ENCODE peak calls at places on chromosomes 6 and 20, in four cellular contexts. One of them, this sample, is unnamed.

GRCh38 chr20:7371518-7372158 is 568.6 kb downstream of the HAO1 start:
- DNase-seq in upper lobe of left lung: no peak
- DNase-seq in kidney epithelial cell: no peak
- DNase-seq in ovary: no peak
- DNase-seq in this sample: no peak

GRCh38 chr6:5995705-5996686 is 10.7 kb downstream of the NRN1 start:
- DNase-seq in ovary: no peak
- DNase-seq in kidney epithelial cell: no peak
- DNase-seq in upper lobe of left lung: peak
- DNase-seq in this sample: no peak

GRCh38 chr6:28929887-28930620 is 6.3 kb upstream of the TRIM27 start:
- DNase-seq in kidney epithelial cell: no peak
- DNase-seq in upper lobe of left lung: no peak
- DNase-seq in ovary: no peak
- DNase-seq in this sample: no peak

GRCh38 chr20:3402453-3402852 is 5.0 kb downstream of the DNAAF9 start:
- DNase-seq in upper lobe of left lung: no peak
- DNase-seq in ovary: no peak
- DNase-seq in kidney epithelial cell: no peak
- DNase-seq in this sample: no peak

GRCh38 chr20:16293590-16293989 is 279.7 kb downstream of the KIF16B start:
- DNase-seq in kidney epithelial cell: no peak
- DNase-seq in ovary: no peak
- DNase-seq in upper lobe of left lung: no peak
- DNase-seq in this sample: no peak

GRCh38 chr6:89559487-89559886 is 79.1 kb downstream of the LYRM2 start:
- DNase-seq in kidney epithelial cell: no peak
- DNase-seq in ovary: no peak
- DNase-seq in upper lobe of left lung: no peak
- DNase-seq in this sample: no peak

GRCh38 chr20:31595654-31596411 is 9.3 kb upstream of the ID1 start:
- DNase-seq in kidney epithelial cell: no peak
- DNase-seq in upper lobe of left lung: peak
- DNase-seq in ovary: peak
- DNase-seq in this sample: peak

GRCh38 chr6:7311920-7312615 is 931 bp downstream of the SSR1 start:
- DNase-seq in ovary: no peak
- DNase-seq in upper lobe of left lung: no peak
- DNase-seq in kidney epithelial cell: no peak
- DNase-seq in this sample: no peak

GRCh38 chr6:80332013-80332412 is 225.5 kb downstream of the BCKDHB start:
- DNase-seq in kidney epithelial cell: no peak
- DNase-seq in ovary: no peak
- DNase-seq in upper lobe of left lung: peak
- DNase-seq in this sample: no peak

GRCh38 chr6:15389079-15389758 is 143.3 kb downstream of the JARID2 start:
- DNase-seq in kidney epithelial cell: no peak
- DNase-seq in ovary: no peak
- DNase-seq in upper lobe of left lung: no peak
- DNase-seq in this sample: no peak

GRCh38 chr20:59751075-59751711 is 146.9 kb downstream of the PHACTR3 start:
- DNase-seq in upper lobe of left lung: peak
- DNase-seq in kidney epithelial cell: no peak
- DNase-seq in ovary: peak
- DNase-seq in this sample: peak

GRCh38 chr20:21162631-21163030 is 36.7 kb downstream of the KIZ start:
- DNase-seq in ovary: no peak
- DNase-seq in upper lobe of left lung: no peak
- DNase-seq in kidney epithelial cell: no peak
- DNase-seq in this sample: no peak

GRCh38 chr6:28258877-28259777 is at the start of gene NKAPL:
- DNase-seq in upper lobe of left lung: peak
- DNase-seq in ovary: peak
- DNase-seq in kidney epithelial cell: no peak
- DNase-seq in this sample: no peak

GRCh38 chr6:28117386-28118050 is 6.9 kb upstream of the ZSCAN16 start:
- DNase-seq in kidney epithelial cell: no peak
- DNase-seq in upper lobe of left lung: no peak
- DNase-seq in ovary: no peak
- DNase-seq in this sample: no peak

GRCh38 chr6:166313255-166314070 is 5.3 kb upstream of the PRR18 start:
- DNase-seq in upper lobe of left lung: peak
- DNase-seq in kidney epithelial cell: no peak
- DNase-seq in ovary: no peak
- DNase-seq in this sample: no peak

GRCh38 chr6:28906674-28907073 is 17.1 kb downstream of the TRIM27 start:
- DNase-seq in ovary: no peak
- DNase-seq in kidney epithelial cell: no peak
- DNase-seq in upper lobe of left lung: peak
- DNase-seq in this sample: no peak

GRCh38 chr6:159718634-159719033 is 8.7 kb upstream of the WTAP start:
- DNase-seq in kidney epithelial cell: no peak
- DNase-seq in ovary: no peak
- DNase-seq in upper lobe of left lung: no peak
- DNase-seq in this sample: no peak

GRCh38 chr6:161444464-161444863 is 170.6 kb upstream of the AGPAT4 start:
- DNase-seq in kidney epithelial cell: no peak
- DNase-seq in upper lobe of left lung: peak
- DNase-seq in ovary: peak
- DNase-seq in this sample: no peak

GRCh38 chr6:33205172-33206026 is 944 bp downstream of the HSD17B8 start:
- DNase-seq in upper lobe of left lung: no peak
- DNase-seq in ovary: no peak
- DNase-seq in kidney epithelial cell: peak
- DNase-seq in this sample: no peak

GRCh38 chr20:10429443-10429981 is 4.5 kb downstream of the MKKS start:
- DNase-seq in kidney epithelial cell: no peak
- DNase-seq in ovary: no peak
- DNase-seq in upper lobe of left lung: no peak
- DNase-seq in this sample: no peak

GRCh38 chr6:166692723-166693302 is 65.8 kb upstream of the RPS6KA2 start:
- DNase-seq in kidney epithelial cell: no peak
- DNase-seq in upper lobe of left lung: no peak
- DNase-seq in ovary: no peak
- DNase-seq in this sample: no peak

GRCh38 chr6:65259080-65259479 is 447.9 kb downstream of the EYS start:
- DNase-seq in upper lobe of left lung: no peak
- DNase-seq in kidney epithelial cell: no peak
- DNase-seq in ovary: no peak
- DNase-seq in this sample: no peak

GRCh38 chr20:62938105-62938888 is at the start of gene GID8:
- DNase-seq in ovary: peak
- DNase-seq in upper lobe of left lung: peak
- DNase-seq in kidney epithelial cell: no peak
- DNase-seq in this sample: no peak

GRCh38 chr20:22160254-22160653 is 424.1 kb downstream of the FOXA2 start:
- DNase-seq in kidney epithelial cell: no peak
- DNase-seq in upper lobe of left lung: no peak
- DNase-seq in ovary: no peak
- DNase-seq in this sample: no peak

GRCh38 chr6:143005816-143006215 is 54.9 kb upstream of the AIG1 start:
- DNase-seq in kidney epithelial cell: no peak
- DNase-seq in upper lobe of left lung: no peak
- DNase-seq in ovary: no peak
- DNase-seq in this sample: no peak

GRCh38 chr20:8722277-8722928 is 346.5 kb upstream of the PLCB4 start:
- DNase-seq in kidney epithelial cell: peak
- DNase-seq in ovary: no peak
- DNase-seq in upper lobe of left lung: no peak
- DNase-seq in this sample: no peak

GRCh38 chr6:89216411-89216810 is 747 bp downstream of the GABRR1 start:
- DNase-seq in kidney epithelial cell: no peak
- DNase-seq in ovary: no peak
- DNase-seq in upper lobe of left lung: no peak
- DNase-seq in this sample: no peak

GRCh38 chr6:167514524-167514923 is 189.6 kb downstream of the TTLL2 start:
- DNase-seq in ovary: no peak
- DNase-seq in upper lobe of left lung: no peak
- DNase-seq in kidney epithelial cell: no peak
- DNase-seq in this sample: no peak

GRCh38 chr6:16239090-16239797 is 857 bp downstream of the GMPR start:
- DNase-seq in ovary: peak
- DNase-seq in upper lobe of left lung: peak
- DNase-seq in kidney epithelial cell: peak
- DNase-seq in this sample: no peak

GRCh38 chr6:44593539-44593944 is 206.0 kb downstream of the CDC5L start:
- DNase-seq in kidney epithelial cell: peak
- DNase-seq in upper lobe of left lung: no peak
- DNase-seq in ovary: no peak
- DNase-seq in this sample: no peak
- TF ChIP-seq CTCF in kidney epithelial cell: peak
- TF ChIP-seq CTCF in upper lobe of left lung: peak
- TF ChIP-seq CTCF in ovary: no peak
- TF ChIP-seq CTCF in this sample: peak

GRCh38 chr6:136158398-136158797 is 91.7 kb downstream of the MTFR2 start:
- DNase-seq in upper lobe of left lung: peak
- DNase-seq in ovary: peak
- DNase-seq in kidney epithelial cell: no peak
- DNase-seq in this sample: no peak
- TF ChIP-seq CTCF in upper lobe of left lung: no peak
- TF ChIP-seq CTCF in ovary: peak
- TF ChIP-seq CTCF in kidney epithelial cell: no peak
- TF ChIP-seq CTCF in this sample: no peak

GRCh38 chr6:145042559-145042958 is 692.8 kb downstream of the EPM2A start:
- DNase-seq in ovary: no peak
- DNase-seq in kidney epithelial cell: no peak
- DNase-seq in upper lobe of left lung: no peak
- DNase-seq in this sample: no peak
- TF ChIP-seq CTCF in ovary: no peak
- TF ChIP-seq CTCF in kidney epithelial cell: peak
- TF ChIP-seq CTCF in upper lobe of left lung: no peak
- TF ChIP-seq CTCF in this sample: peak

GRCh38 chr20:39700527-39700926 is 738.4 kb downstream of the DHX35 start:
- DNase-seq in upper lobe of left lung: no peak
- DNase-seq in ovary: no peak
- DNase-seq in kidney epithelial cell: no peak
- DNase-seq in this sample: no peak
- TF ChIP-seq CTCF in upper lobe of left lung: no peak
- TF ChIP-seq CTCF in ovary: no peak
- TF ChIP-seq CTCF in kidney epithelial cell: no peak
- TF ChIP-seq CTCF in this sample: no peak

GRCh38 chr6:68139130-68139529 is 496.0 kb upstream of the ADGRB3 start:
- DNase-seq in upper lobe of left lung: no peak
- DNase-seq in ovary: no peak
- DNase-seq in kidney epithelial cell: no peak
- DNase-seq in this sample: no peak

GRCh38 chr6:68141190-68141589 is 493.9 kb upstream of the ADGRB3 start:
- DNase-seq in ovary: no peak
- DNase-seq in upper lobe of left lung: no peak
- DNase-seq in kidney epithelial cell: no peak
- DNase-seq in this sample: no peak

GRCh38 chr6:68144667-68145066 is 490.4 kb upstream of the ADGRB3 start:
- DNase-seq in upper lobe of left lung: no peak
- DNase-seq in kidney epithelial cell: no peak
- DNase-seq in ovary: no peak
- DNase-seq in this sample: no peak
- TF ChIP-seq CTCF in upper lobe of left lung: no peak
- TF ChIP-seq CTCF in kidney epithelial cell: no peak
- TF ChIP-seq CTCF in ovary: no peak
- TF ChIP-seq CTCF in this sample: no peak

GRCh38 chr20:5119435-5120188 is at the start of gene PCNA:
- DNase-seq in upper lobe of left lung: peak
- DNase-seq in kidney epithelial cell: peak
- DNase-seq in ovary: peak
- DNase-seq in this sample: peak
- TF ChIP-seq CTCF in upper lobe of left lung: no peak
- TF ChIP-seq CTCF in kidney epithelial cell: no peak
- TF ChIP-seq CTCF in ovary: no peak
- TF ChIP-seq CTCF in this sample: no peak